ENCODE peak calls at places on chromosomes 4 and X, in four cellular contexts. Q is A549, M is breast epithelium, Z is ovary. I is an unnamed sample. For H3K4me1, the result is how much of the 10 kb centered on the place peaks cover.

GRCh38 chrX:47802589-47802988 is 34.1 kb upstream of the ZNF81 start:
- DNase-seq in Q (peak), M (no peak), Z (no peak), I (no peak)

GRCh38 chr4:88033309-88033708 is 25.9 kb downstream of the PKD2 start:
- DNase-seq in Q (peak), M (no peak), Z (no peak), I (peak)

GRCh38 chr4:3508542-3508941 is 23.7 kb downstream of the LRPAP1 start:
- DNase-seq in Q (no peak), M (no peak), Z (no peak), I (no peak)

GRCh38 chrX:40140706-40141499 is 43.1 kb upstream of the BCOR start:
- DNase-seq in Q (no peak), M (peak), Z (peak), I (peak)

GRCh38 chr4:39044947-39045734 is 12.9 kb upstream of the TMEM156 start:
- DNase-seq in Q (no peak), M (no peak), Z (no peak), I (peak)

GRCh38 chrX:145844886-145845285 is 27.3 kb downstream of the SLITRK2 start:
- DNase-seq in Q (no peak), M (no peak), Z (no peak), I (no peak)

GRCh38 chrX:129652565-129653169 is 2.1 kb downstream of the APLN start:
- DNase-seq in Q (no peak), M (no peak), Z (no peak), I (no peak)

GRCh38 chr4:110480031-110480549 is 4.1 kb downstream of the ENPEP start:
- DNase-seq in Q (no peak), M (no peak), Z (no peak), I (no peak)

GRCh38 chr4:151629097-151629783 is 131.6 kb downstream of the GATB start:
- DNase-seq in Q (no peak), M (no peak), Z (no peak), I (no peak)

GRCh38 chrX:102658551-102658950 is 7.3 kb downstream of the GPRASP1 start:
- DNase-seq in Q (no peak), M (no peak), Z (no peak), I (no peak)

GRCh38 chrX:102654696-102655095 is 3.4 kb downstream of the GPRASP1 start:
- DNase-seq in Q (no peak), M (no peak), Z (no peak), I (no peak)

DNA sequence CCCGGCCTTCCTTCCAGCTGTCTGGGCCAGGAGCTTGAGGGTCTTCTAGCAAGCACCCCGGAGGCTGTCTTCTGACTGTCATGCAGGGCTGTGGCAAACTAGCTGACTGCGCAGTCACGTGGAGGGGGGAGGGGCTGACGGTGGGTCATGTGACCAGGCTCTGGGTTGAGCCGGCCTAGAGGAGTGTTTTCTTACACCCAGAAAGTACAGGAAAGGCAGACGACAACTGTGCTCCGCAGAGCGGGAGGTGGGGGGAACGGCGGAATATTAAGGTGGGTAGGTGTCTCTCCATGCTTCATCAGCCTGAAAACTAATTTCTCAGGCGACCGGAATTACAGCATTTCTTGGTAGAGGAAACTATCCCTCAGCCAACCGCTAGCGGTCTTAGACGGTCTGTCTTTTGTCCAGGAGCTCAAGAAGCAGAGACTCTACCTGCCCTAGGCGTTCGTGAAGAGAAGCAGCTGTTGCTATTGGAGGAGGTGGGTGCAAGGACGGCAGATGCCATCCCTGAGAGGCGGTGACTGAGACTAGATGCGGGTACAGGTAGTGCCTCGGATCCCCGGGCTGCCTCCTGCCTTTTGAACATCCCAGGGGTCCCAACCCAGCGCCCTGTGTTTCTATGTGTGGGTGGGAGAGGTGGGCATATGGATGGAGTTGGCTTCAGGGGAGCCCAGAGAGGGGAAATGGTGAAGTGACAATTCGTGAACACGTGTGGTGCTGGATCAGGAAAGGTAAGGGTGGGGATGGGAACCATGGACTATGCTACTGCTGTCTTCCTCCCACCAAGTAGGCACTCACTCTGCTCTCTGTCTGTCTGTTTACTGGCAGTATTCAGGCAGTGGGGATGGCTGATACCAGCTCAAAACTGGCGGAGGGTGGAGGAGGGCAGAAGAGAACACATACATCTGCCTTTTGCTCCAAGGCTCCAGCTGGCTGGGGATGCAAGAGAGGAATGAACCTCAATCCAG is 8.8 kb downstream of the GPRASP1 start:
- DNase-seq in Q (peak), M (peak), Z (peak), I (peak)
- TF ChIP-seq POLR2A in Q (peak), M (no peak), Z (no peak), I (no peak)

GRCh38 chr4:54062392-54062791 is 2.0 kb downstream of the CHIC2 start:
- DNase-seq in Q (no peak), M (no peak), Z (no peak), I (no peak)

GRCh38 chr4:54063224-54063623 is 1.2 kb downstream of the CHIC2 start:
- DNase-seq in Q (no peak), M (no peak), Z (no peak), I (no peak)

GRCh38 chr4:54065282-54066087 is 1.1 kb upstream of the CHIC2 start:
- DNase-seq in Q (no peak), M (no peak), Z (no peak), I (peak)

GRCh38 chr4:54064317-54065275 is at the start of gene CHIC2:
- DNase-seq in Q (peak), M (peak), Z (peak), I (peak)

DNA sequence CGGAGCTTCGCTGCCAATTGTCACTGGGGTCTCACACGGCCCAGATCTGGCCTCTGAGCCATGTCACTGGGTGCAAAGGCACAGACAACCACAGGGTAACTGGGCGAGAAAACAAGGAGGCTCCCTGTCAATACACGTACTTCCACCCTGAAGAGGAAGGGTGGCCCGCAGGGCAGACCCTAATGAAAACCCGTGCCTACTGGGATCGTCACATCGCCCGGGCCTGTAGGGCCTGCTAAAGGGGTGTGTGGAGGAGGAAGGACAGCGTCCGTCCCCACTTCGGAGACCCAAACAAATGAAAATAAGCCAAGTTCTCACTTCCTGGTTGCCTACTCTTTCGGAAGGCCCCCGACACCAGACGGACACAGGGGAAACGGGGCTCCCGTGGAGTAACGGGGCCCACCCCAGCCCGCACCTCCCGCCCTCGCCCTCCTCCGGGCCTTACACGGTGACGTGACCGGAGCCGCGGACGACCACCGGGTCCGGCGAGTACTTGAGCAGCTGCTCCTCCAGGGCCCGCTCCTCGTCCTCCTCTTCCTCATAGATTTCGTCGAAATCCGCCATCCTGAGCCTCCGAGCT is 578 bp downstream of the CHIC2 start:
- DNase-seq in Q (peak), M (peak), Z (peak), I (peak)
- H3K4me1 ChIP-seq in Q (under half), M (under half), Z (under half), I (under half)

GRCh38 chrX:120015145-120016067 is 62.1 kb downstream of the RHOXF2B start:
- DNase-seq in Q (no peak), M (no peak), Z (peak), I (no peak)

GRCh38 chrX:120020305-120020704 is 57.2 kb downstream of the RHOXF2B start:
- DNase-seq in Q (no peak), M (no peak), Z (no peak), I (no peak)

GRCh38 chrX:120016068-120016441 is 61.4 kb downstream of the RHOXF2B start:
- DNase-seq in Q (no peak), M (no peak), Z (no peak), I (no peak)

GRCh38 chrX:120014354-120015129 is 62.9 kb downstream of the RHOXF2B start:
- DNase-seq in Q (no peak), M (no peak), Z (no peak), I (no peak)
- H3K4me3 ChIP-seq in Q (no peak), M (peak), Z (no peak), I (no peak)

GRCh38 chr4:122525865-122526264 is 69.3 kb upstream of the IL2 start:
- DNase-seq in Q (no peak), M (no peak), Z (no peak), I (no peak)
- TF ChIP-seq POLR2A in Q (no peak), M (no peak), Z (no peak), I (no peak)

I was measured in testis.